ENCODE peak calls at places on chromosomes 1 and 21, in eight cellular contexts. One of them, this sample, is unnamed.

GRCh38 chr1:223225061-223225460 is 82.0 kb upstream of the TLR5 start:
- DNase-seq in ACHN: no peak
- DNase-seq in NCI-H1930: no peak
- DNase-seq in stimulated activated CD4-positive, alpha-beta T cell treated with anti-CD3 and anti-CD28 coated beads, TNF-alpha, amount 100 ng/mL, for 48 hours: no peak
- DNase-seq in anterior cingulate cortex: no peak
- DNase-seq in body of pancreas: no peak
- DNase-seq in NCI-H510A treated with DMSO at 0.1 percent for 48 hours: no peak
- DNase-seq in activated CD8-positive, alpha-beta memory T cell treated with anti-CD3 and anti-CD28 coated beads for 1 hour: no peak
- DNase-seq in this sample: no peak

GRCh38 chr21:41217656-41218380 is 49.9 kb downstream of the BACE2 start:
- DNase-seq in ACHN: no peak
- DNase-seq in NCI-H1930: no peak
- DNase-seq in stimulated activated CD4-positive, alpha-beta T cell treated with anti-CD3 and anti-CD28 coated beads, TNF-alpha, amount 100 ng/mL, for 48 hours: no peak
- DNase-seq in anterior cingulate cortex: no peak
- DNase-seq in body of pancreas: no peak
- DNase-seq in NCI-H510A treated with DMSO at 0.1 percent for 48 hours: no peak
- DNase-seq in activated CD8-positive, alpha-beta memory T cell treated with anti-CD3 and anti-CD28 coated beads for 1 hour: no peak
- DNase-seq in this sample: no peak

GRCh38 chr1:13863701-13864100 is 163.7 kb downstream of the PRDM2 start:
- DNase-seq in ACHN: no peak
- DNase-seq in NCI-H1930: no peak
- DNase-seq in stimulated activated CD4-positive, alpha-beta T cell treated with anti-CD3 and anti-CD28 coated beads, TNF-alpha, amount 100 ng/mL, for 48 hours: no peak
- DNase-seq in anterior cingulate cortex: no peak
- DNase-seq in body of pancreas: no peak
- DNase-seq in NCI-H510A treated with DMSO at 0.1 percent for 48 hours: no peak
- DNase-seq in activated CD8-positive, alpha-beta memory T cell treated with anti-CD3 and anti-CD28 coated beads for 1 hour: no peak
- DNase-seq in this sample: no peak

GRCh38 chr1:178644308-178645120 is 80.5 kb upstream of the RALGPS2 start:
- DNase-seq in ACHN: no peak
- DNase-seq in NCI-H1930: no peak
- DNase-seq in stimulated activated CD4-positive, alpha-beta T cell treated with anti-CD3 and anti-CD28 coated beads, TNF-alpha, amount 100 ng/mL, for 48 hours: no peak
- DNase-seq in anterior cingulate cortex: peak
- DNase-seq in body of pancreas: peak
- DNase-seq in NCI-H510A treated with DMSO at 0.1 percent for 48 hours: peak
- DNase-seq in activated CD8-positive, alpha-beta memory T cell treated with anti-CD3 and anti-CD28 coated beads for 1 hour: no peak
- DNase-seq in this sample: peak

GRCh38 chr21:33976082-33976979 is 60.7 kb upstream of the ATP5PO start:
- DNase-seq in ACHN: peak
- DNase-seq in NCI-H1930: no peak
- DNase-seq in stimulated activated CD4-positive, alpha-beta T cell treated with anti-CD3 and anti-CD28 coated beads, TNF-alpha, amount 100 ng/mL, for 48 hours: peak
- DNase-seq in anterior cingulate cortex: no peak
- DNase-seq in body of pancreas: no peak
- DNase-seq in NCI-H510A treated with DMSO at 0.1 percent for 48 hours: peak
- DNase-seq in activated CD8-positive, alpha-beta memory T cell treated with anti-CD3 and anti-CD28 coated beads for 1 hour: no peak
- DNase-seq in this sample: peak

GRCh38 chr21:37614351-37614875 is 247.8 kb downstream of the DYRK1A start:
- DNase-seq in ACHN: no peak
- DNase-seq in NCI-H1930: no peak
- DNase-seq in stimulated activated CD4-positive, alpha-beta T cell treated with anti-CD3 and anti-CD28 coated beads, TNF-alpha, amount 100 ng/mL, for 48 hours: no peak
- DNase-seq in anterior cingulate cortex: no peak
- DNase-seq in body of pancreas: no peak
- DNase-seq in NCI-H510A treated with DMSO at 0.1 percent for 48 hours: no peak
- DNase-seq in activated CD8-positive, alpha-beta memory T cell treated with anti-CD3 and anti-CD28 coated beads for 1 hour: no peak
- DNase-seq in this sample: no peak

GRCh38 chr1:230195199-230195598 is 128.2 kb downstream of the GALNT2 start:
- DNase-seq in ACHN: no peak
- DNase-seq in NCI-H1930: no peak
- DNase-seq in stimulated activated CD4-positive, alpha-beta T cell treated with anti-CD3 and anti-CD28 coated beads, TNF-alpha, amount 100 ng/mL, for 48 hours: no peak
- DNase-seq in anterior cingulate cortex: no peak
- DNase-seq in body of pancreas: no peak
- DNase-seq in NCI-H510A treated with DMSO at 0.1 percent for 48 hours: no peak
- DNase-seq in activated CD8-positive, alpha-beta memory T cell treated with anti-CD3 and anti-CD28 coated beads for 1 hour: no peak
- DNase-seq in this sample: no peak

GRCh38 chr1:33306561-33307493 is 14.1 kb downstream of the A3GALT2 start:
- DNase-seq in ACHN: no peak
- DNase-seq in NCI-H1930: no peak
- DNase-seq in stimulated activated CD4-positive, alpha-beta T cell treated with anti-CD3 and anti-CD28 coated beads, TNF-alpha, amount 100 ng/mL, for 48 hours: no peak
- DNase-seq in anterior cingulate cortex: peak
- DNase-seq in body of pancreas: peak
- DNase-seq in NCI-H510A treated with DMSO at 0.1 percent for 48 hours: no peak
- DNase-seq in activated CD8-positive, alpha-beta memory T cell treated with anti-CD3 and anti-CD28 coated beads for 1 hour: no peak
- DNase-seq in this sample: peak

GRCh38 chr1:207050428-207050767 is 610 bp downstream of the YOD1 start:
- DNase-seq in ACHN: no peak
- DNase-seq in NCI-H1930: no peak
- DNase-seq in stimulated activated CD4-positive, alpha-beta T cell treated with anti-CD3 and anti-CD28 coated beads, TNF-alpha, amount 100 ng/mL, for 48 hours: no peak
- DNase-seq in anterior cingulate cortex: no peak
- DNase-seq in body of pancreas: no peak
- DNase-seq in NCI-H510A treated with DMSO at 0.1 percent for 48 hours: no peak
- DNase-seq in activated CD8-positive, alpha-beta memory T cell treated with anti-CD3 and anti-CD28 coated beads for 1 hour: peak
- DNase-seq in this sample: no peak

GRCh38 chr1:234509457-234510328 is 30.7 kb upstream of the TARBP1 start:
- DNase-seq in ACHN: no peak
- DNase-seq in NCI-H1930: no peak
- DNase-seq in stimulated activated CD4-positive, alpha-beta T cell treated with anti-CD3 and anti-CD28 coated beads, TNF-alpha, amount 100 ng/mL, for 48 hours: no peak
- DNase-seq in anterior cingulate cortex: no peak
- DNase-seq in body of pancreas: peak
- DNase-seq in NCI-H510A treated with DMSO at 0.1 percent for 48 hours: no peak
- DNase-seq in activated CD8-positive, alpha-beta memory T cell treated with anti-CD3 and anti-CD28 coated beads for 1 hour: no peak
- DNase-seq in this sample: no peak

GRCh38 chr21:45427331-45428271 is 22.6 kb downstream of the COL18A1 start:
- DNase-seq in ACHN: peak
- DNase-seq in NCI-H1930: no peak
- DNase-seq in stimulated activated CD4-positive, alpha-beta T cell treated with anti-CD3 and anti-CD28 coated beads, TNF-alpha, amount 100 ng/mL, for 48 hours: no peak
- DNase-seq in anterior cingulate cortex: no peak
- DNase-seq in body of pancreas: peak
- DNase-seq in NCI-H510A treated with DMSO at 0.1 percent for 48 hours: no peak
- DNase-seq in activated CD8-positive, alpha-beta memory T cell treated with anti-CD3 and anti-CD28 coated beads for 1 hour: no peak
- DNase-seq in this sample: peak

GRCh38 chr1:32540589-32540988 is 1.4 kb downstream of the ZBTB8A start:
- DNase-seq in ACHN: no peak
- DNase-seq in NCI-H1930: no peak
- DNase-seq in stimulated activated CD4-positive, alpha-beta T cell treated with anti-CD3 and anti-CD28 coated beads, TNF-alpha, amount 100 ng/mL, for 48 hours: no peak
- DNase-seq in anterior cingulate cortex: no peak
- DNase-seq in body of pancreas: no peak
- DNase-seq in NCI-H510A treated with DMSO at 0.1 percent for 48 hours: peak
- DNase-seq in activated CD8-positive, alpha-beta memory T cell treated with anti-CD3 and anti-CD28 coated beads for 1 hour: no peak
- DNase-seq in this sample: peak

GRCh38 chr21:41475714-41476405 is 32.1 kb downstream of the TMPRSS2 start:
- DNase-seq in ACHN: no peak
- DNase-seq in NCI-H1930: no peak
- DNase-seq in stimulated activated CD4-positive, alpha-beta T cell treated with anti-CD3 and anti-CD28 coated beads, TNF-alpha, amount 100 ng/mL, for 48 hours: no peak
- DNase-seq in anterior cingulate cortex: no peak
- DNase-seq in body of pancreas: no peak
- DNase-seq in NCI-H510A treated with DMSO at 0.1 percent for 48 hours: no peak
- DNase-seq in activated CD8-positive, alpha-beta memory T cell treated with anti-CD3 and anti-CD28 coated beads for 1 hour: no peak
- DNase-seq in this sample: no peak

GRCh38 chr1:66445492-66446181 is 88.3 kb upstream of the SGIP1 start:
- DNase-seq in ACHN: no peak
- DNase-seq in NCI-H1930: no peak
- DNase-seq in stimulated activated CD4-positive, alpha-beta T cell treated with anti-CD3 and anti-CD28 coated beads, TNF-alpha, amount 100 ng/mL, for 48 hours: peak
- DNase-seq in anterior cingulate cortex: no peak
- DNase-seq in body of pancreas: no peak
- DNase-seq in NCI-H510A treated with DMSO at 0.1 percent for 48 hours: no peak
- DNase-seq in activated CD8-positive, alpha-beta memory T cell treated with anti-CD3 and anti-CD28 coated beads for 1 hour: peak
- DNase-seq in this sample: peak

GRCh38 chr1:19203440-19203839 is 6.6 kb downstream of the UBR4 start:
- DNase-seq in ACHN: peak
- DNase-seq in NCI-H1930: no peak
- DNase-seq in stimulated activated CD4-positive, alpha-beta T cell treated with anti-CD3 and anti-CD28 coated beads, TNF-alpha, amount 100 ng/mL, for 48 hours: no peak
- DNase-seq in anterior cingulate cortex: no peak
- DNase-seq in body of pancreas: peak
- DNase-seq in NCI-H510A treated with DMSO at 0.1 percent for 48 hours: no peak
- DNase-seq in activated CD8-positive, alpha-beta memory T cell treated with anti-CD3 and anti-CD28 coated beads for 1 hour: no peak
- DNase-seq in this sample: no peak

GRCh38 chr1:51660570-51660969 is 43.7 kb downstream of the OSBPL9 start:
- DNase-seq in ACHN: no peak
- DNase-seq in NCI-H1930: no peak
- DNase-seq in stimulated activated CD4-positive, alpha-beta T cell treated with anti-CD3 and anti-CD28 coated beads, TNF-alpha, amount 100 ng/mL, for 48 hours: no peak
- DNase-seq in anterior cingulate cortex: no peak
- DNase-seq in body of pancreas: no peak
- DNase-seq in NCI-H510A treated with DMSO at 0.1 percent for 48 hours: no peak
- DNase-seq in activated CD8-positive, alpha-beta memory T cell treated with anti-CD3 and anti-CD28 coated beads for 1 hour: no peak
- DNase-seq in this sample: no peak

GRCh38 chr1:43036457-43036827 is 77.8 kb upstream of the SLC2A1 start:
- DNase-seq in ACHN: no peak
- DNase-seq in NCI-H1930: no peak
- DNase-seq in stimulated activated CD4-positive, alpha-beta T cell treated with anti-CD3 and anti-CD28 coated beads, TNF-alpha, amount 100 ng/mL, for 48 hours: no peak
- DNase-seq in anterior cingulate cortex: no peak
- DNase-seq in body of pancreas: no peak
- DNase-seq in NCI-H510A treated with DMSO at 0.1 percent for 48 hours: no peak
- DNase-seq in activated CD8-positive, alpha-beta memory T cell treated with anti-CD3 and anti-CD28 coated beads for 1 hour: no peak
- DNase-seq in this sample: no peak

GRCh38 chr1:79556189-79556588 is 549.7 kb upstream of the ADGRL4 start:
- DNase-seq in ACHN: no peak
- DNase-seq in NCI-H1930: no peak
- DNase-seq in stimulated activated CD4-positive, alpha-beta T cell treated with anti-CD3 and anti-CD28 coated beads, TNF-alpha, amount 100 ng/mL, for 48 hours: no peak
- DNase-seq in anterior cingulate cortex: no peak
- DNase-seq in body of pancreas: no peak
- DNase-seq in NCI-H510A treated with DMSO at 0.1 percent for 48 hours: no peak
- DNase-seq in activated CD8-positive, alpha-beta memory T cell treated with anti-CD3 and anti-CD28 coated beads for 1 hour: no peak
- DNase-seq in this sample: no peak

GRCh38 chr1:235739124-235739523 is 89.5 kb upstream of the GNG4 start:
- DNase-seq in ACHN: no peak
- DNase-seq in NCI-H1930: no peak
- DNase-seq in stimulated activated CD4-positive, alpha-beta T cell treated with anti-CD3 and anti-CD28 coated beads, TNF-alpha, amount 100 ng/mL, for 48 hours: no peak
- DNase-seq in anterior cingulate cortex: no peak
- DNase-seq in body of pancreas: peak
- DNase-seq in NCI-H510A treated with DMSO at 0.1 percent for 48 hours: peak
- DNase-seq in activated CD8-positive, alpha-beta memory T cell treated with anti-CD3 and anti-CD28 coated beads for 1 hour: no peak
- DNase-seq in this sample: peak

GRCh38 chr1:1034438-1034759 is 14.5 kb downstream of the AGRN start:
- DNase-seq in ACHN: no peak
- DNase-seq in NCI-H1930: peak
- DNase-seq in stimulated activated CD4-positive, alpha-beta T cell treated with anti-CD3 and anti-CD28 coated beads, TNF-alpha, amount 100 ng/mL, for 48 hours: no peak
- DNase-seq in anterior cingulate cortex: no peak
- DNase-seq in body of pancreas: no peak
- DNase-seq in NCI-H510A treated with DMSO at 0.1 percent for 48 hours: no peak
- DNase-seq in activated CD8-positive, alpha-beta memory T cell treated with anti-CD3 and anti-CD28 coated beads for 1 hour: no peak
- DNase-seq in this sample: no peak